ENCODE peak calls at places on chromosomes 5 and 9, in seven cellular contexts. I, X, S, D, G, P and M are unnamed samples.

GRCh38 chr9:128523199-128523925 is 18.8 kb downstream of the GLE1 start:
- DNase-seq in X (peak), G (no peak), I (peak), S (no peak), D (no peak), P (no peak), M (no peak)

GRCh38 chr5:74232281-74232680 is 408.2 kb downstream of the ENC1 start:
- DNase-seq in I (peak), D (no peak), X (no peak), P (no peak), S (no peak), G (no peak), M (no peak)

GRCh38 chr9:96464426-96464825 is 14.5 kb downstream of the HABP4 start:
- DNase-seq in X (no peak), D (no peak), S (no peak), G (no peak), I (no peak), P (no peak), M (no peak)

GRCh38 chr5:10635257-10635860 is 71.5 kb downstream of the ANKRD33B start:
- DNase-seq in G (no peak), P (peak), D (no peak), S (peak), I (peak), X (no peak), M (no peak)

GRCh38 chr9:120326076-120326693 is 253.8 kb downstream of the CDK5RAP2 start:
- DNase-seq in P (no peak), I (no peak), G (no peak), S (no peak), D (no peak), X (peak), M (no peak)

GRCh38 chr5:1876708-1877433 is 5.9 kb downstream of the IRX4 start:
- DNase-seq in X (no peak), S (no peak), P (no peak), I (no peak), G (no peak), D (no peak), M (no peak)

GRCh38 chr5:117679046-117679445 is 1104.4 kb upstream of the SEMA6A start:
- DNase-seq in G (no peak), D (no peak), P (no peak), I (no peak), X (no peak), S (no peak), M (no peak)

GRCh38 chr5:96207420-96207819 is 225.6 kb downstream of the PCSK1 start:
- DNase-seq in D (no peak), S (no peak), I (no peak), P (no peak), X (no peak), G (no peak), M (no peak)

GRCh38 chr9:4774209-4774608 is 18.5 kb upstream of the RCL1 start:
- DNase-seq in I (no peak), G (no peak), D (no peak), S (no peak), P (no peak), X (no peak), M (no peak)

GRCh38 chr5:56564451-56565223 is 250.7 kb upstream of the MAP3K1 start:
- DNase-seq in X (no peak), D (no peak), I (peak), P (no peak), S (no peak), G (no peak), M (no peak)

DNA sequence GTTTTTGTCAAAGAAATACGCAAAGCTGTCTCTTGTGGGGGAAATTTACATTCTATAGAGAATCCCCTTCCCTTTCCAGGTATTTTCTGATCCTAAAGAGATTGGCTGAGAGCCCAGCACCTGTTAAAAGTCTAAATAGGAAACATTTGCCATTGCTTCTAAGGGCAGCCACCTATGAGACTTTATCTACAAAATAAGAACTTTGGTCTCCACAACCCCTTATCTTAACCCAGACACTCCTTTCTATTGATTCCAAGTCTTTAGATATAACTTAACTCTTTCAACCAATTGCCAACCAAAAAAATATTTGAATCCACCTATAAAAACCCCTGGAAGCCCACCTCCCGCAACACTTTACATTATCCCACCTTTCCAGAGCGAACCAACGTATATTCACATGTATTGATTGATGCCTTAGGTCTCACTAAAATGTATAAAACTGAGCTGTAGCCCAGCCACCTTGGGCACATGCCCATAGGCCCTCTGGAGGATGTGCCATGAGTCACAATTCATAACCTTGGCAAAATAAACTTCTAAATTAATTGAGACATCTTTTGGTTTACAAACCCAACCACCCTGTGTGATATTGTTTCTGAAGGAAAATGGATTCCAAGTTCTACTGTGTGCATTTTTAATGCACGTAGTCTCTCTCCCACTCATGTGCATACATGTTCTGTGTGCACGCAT is 211.4 kb downstream of the GAS1 start:
- DNase-seq in G (no peak), X (no peak), P (no peak), I (no peak), S (no peak), D (no peak), M (no peak)
- TF ChIP-seq CTCF in G (no peak), X (no peak), P (no peak), I (no peak), S (no peak), D (no peak), M (no peak)

DNA sequence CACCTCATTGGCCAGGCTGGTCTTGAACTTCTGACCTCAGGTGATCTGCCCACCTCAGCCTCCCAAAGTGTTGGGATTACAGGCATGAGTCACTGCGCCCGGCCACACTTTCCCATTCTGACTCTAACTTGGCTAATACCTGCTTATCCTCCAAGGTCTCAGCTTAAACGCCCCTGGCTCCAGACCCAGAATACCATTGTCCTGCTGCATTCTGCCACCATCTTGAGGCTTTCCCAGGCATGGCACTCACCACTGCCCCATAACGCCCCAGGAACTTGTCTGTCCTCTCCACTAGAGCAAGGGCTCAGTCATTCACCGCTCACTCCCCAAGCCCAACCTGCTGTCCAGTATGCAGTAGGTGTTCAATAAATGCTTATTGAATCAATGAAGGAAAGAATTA is 39.8 kb downstream of the CAMK2A start:
- DNase-seq in P (no peak), X (no peak), S (no peak), G (no peak), I (no peak), D (no peak), M (no peak)
- TF ChIP-seq CTCF in P (no peak), X (peak), S (no peak), G (no peak), I (no peak), D (no peak), M (no peak)

GRCh38 chr5:109645591-109646236 is 44.0 kb upstream of the MAN2A1 start:
- DNase-seq in X (peak), G (no peak), D (no peak), P (no peak), S (no peak), I (no peak), M (no peak)

GRCh38 chr5:109650451-109650850 is 39.3 kb upstream of the MAN2A1 start:
- DNase-seq in G (no peak), I (no peak), X (no peak), P (no peak), S (peak), D (no peak), M (no peak)

GRCh38 chr5:109653042-109653441 is 36.7 kb upstream of the MAN2A1 start:
- DNase-seq in P (no peak), G (no peak), X (no peak), S (no peak), I (no peak), D (no peak), M (no peak)

GRCh38 chr5:109652096-109652495 is 37.6 kb upstream of the MAN2A1 start:
- DNase-seq in I (no peak), P (no peak), G (no peak), S (no peak), D (no peak), X (no peak), M (no peak)

DNA sequence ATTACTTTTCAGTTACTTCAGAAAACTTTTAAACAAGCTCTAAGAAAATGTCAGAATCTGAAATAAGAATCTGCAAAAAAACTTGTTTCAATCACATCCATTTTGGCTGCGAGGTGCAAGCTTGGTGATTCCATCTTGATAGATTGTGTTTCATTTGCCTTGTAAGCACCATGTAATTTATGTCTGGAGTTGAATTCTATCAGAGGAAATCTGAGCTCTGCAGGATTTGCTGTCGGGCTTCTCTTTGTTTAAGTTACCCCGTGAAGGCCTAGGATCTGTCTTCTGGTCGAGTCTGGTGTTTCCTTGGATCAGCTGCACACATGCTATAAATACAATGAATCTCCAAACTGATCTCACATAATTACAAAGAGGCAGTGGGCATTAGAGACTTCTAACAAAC is 40.4 kb upstream of the MAN2A1 start:
- DNase-seq in S (no peak), P (no peak), I (no peak), X (no peak), G (no peak), D (no peak), M (no peak)
- TF ChIP-seq CTCF in S (no peak), P (no peak), I (no peak), X (no peak), G (no peak), D (no peak), M (no peak)

GRCh38 chr5:148353634-148354033 is 18.3 kb downstream of the SPINK9 start:
- DNase-seq in P (no peak), I (no peak), D (no peak), G (no peak), S (no peak), X (no peak), M (no peak)
- TF ChIP-seq CTCF in P (no peak), I (no peak), D (no peak), G (no peak), S (no peak), X (no peak), M (no peak)